ENCODE peak calls at places on chromosomes 13 and 19, in ten cellular contexts. One of them, this sample, is unnamed.

GRCh38 chr13:86846501-86846900 is 824.7 kb upstream of the SLITRK5 start:
- DNase-seq in HuH-7: no peak
- DNase-seq in H54: peak
- DNase-seq in NCI-H446 treated with DMSO at 0.1 percent for 48 hours: no peak
- DNase-seq in colonic mucosa: no peak
- DNase-seq in T follicular helper cell: no peak
- DNase-seq in smooth muscle cell of the brain vasculature: no peak
- DNase-seq in lower leg skin: no peak
- DNase-seq in naive thymus-derived CD8-positive, alpha-beta T cell: no peak
- DNase-seq in HEK293T: no peak
- DNase-seq in this sample: no peak

GRCh38 chr19:8240274-8241229 is 31.4 kb downstream of the CERS4 start:
- DNase-seq in HuH-7: peak
- DNase-seq in H54: peak
- DNase-seq in NCI-H446 treated with DMSO at 0.1 percent for 48 hours: peak
- DNase-seq in colonic mucosa: peak
- DNase-seq in T follicular helper cell: no peak
- DNase-seq in smooth muscle cell of the brain vasculature: peak
- DNase-seq in lower leg skin: peak
- DNase-seq in naive thymus-derived CD8-positive, alpha-beta T cell: peak
- DNase-seq in HEK293T: peak
- DNase-seq in this sample: peak

GRCh38 chr13:50126378-50127016 is 111.3 kb downstream of the KCNRG start:
- DNase-seq in HuH-7: peak
- DNase-seq in H54: no peak
- DNase-seq in NCI-H446 treated with DMSO at 0.1 percent for 48 hours: no peak
- DNase-seq in colonic mucosa: peak
- DNase-seq in T follicular helper cell: no peak
- DNase-seq in smooth muscle cell of the brain vasculature: no peak
- DNase-seq in lower leg skin: no peak
- DNase-seq in naive thymus-derived CD8-positive, alpha-beta T cell: no peak
- DNase-seq in HEK293T: no peak
- DNase-seq in this sample: no peak

GRCh38 chr19:55508120-55508519 is 19.9 kb downstream of the SSC5D start:
- DNase-seq in HuH-7: no peak
- DNase-seq in H54: no peak
- DNase-seq in NCI-H446 treated with DMSO at 0.1 percent for 48 hours: no peak
- DNase-seq in colonic mucosa: no peak
- DNase-seq in T follicular helper cell: no peak
- DNase-seq in smooth muscle cell of the brain vasculature: no peak
- DNase-seq in lower leg skin: no peak
- DNase-seq in naive thymus-derived CD8-positive, alpha-beta T cell: no peak
- DNase-seq in HEK293T: no peak
- DNase-seq in this sample: no peak

GRCh38 chr19:8510589-8511115 is 3.3 kb downstream of the ZNF414 start:
- DNase-seq in HuH-7: no peak
- DNase-seq in H54: no peak
- DNase-seq in NCI-H446 treated with DMSO at 0.1 percent for 48 hours: no peak
- DNase-seq in colonic mucosa: no peak
- DNase-seq in T follicular helper cell: no peak
- DNase-seq in smooth muscle cell of the brain vasculature: no peak
- DNase-seq in lower leg skin: no peak
- DNase-seq in naive thymus-derived CD8-positive, alpha-beta T cell: no peak
- DNase-seq in HEK293T: no peak
- DNase-seq in this sample: no peak

GRCh38 chr19:1512671-1513491 is at the start of gene ADAMTSL5:
- DNase-seq in HuH-7: peak
- DNase-seq in H54: peak
- DNase-seq in NCI-H446 treated with DMSO at 0.1 percent for 48 hours: no peak
- DNase-seq in colonic mucosa: peak
- DNase-seq in T follicular helper cell: peak
- DNase-seq in smooth muscle cell of the brain vasculature: no peak
- DNase-seq in lower leg skin: no peak
- DNase-seq in naive thymus-derived CD8-positive, alpha-beta T cell: peak
- DNase-seq in HEK293T: peak
- DNase-seq in this sample: peak

GRCh38 chr19:27955484-27955883 is 1257.5 kb downstream of the UQCRFS1 start:
- DNase-seq in HuH-7: no peak
- DNase-seq in H54: no peak
- DNase-seq in NCI-H446 treated with DMSO at 0.1 percent for 48 hours: no peak
- DNase-seq in colonic mucosa: no peak
- DNase-seq in T follicular helper cell: no peak
- DNase-seq in smooth muscle cell of the brain vasculature: no peak
- DNase-seq in lower leg skin: no peak
- DNase-seq in naive thymus-derived CD8-positive, alpha-beta T cell: no peak
- DNase-seq in HEK293T: no peak
- DNase-seq in this sample: no peak

GRCh38 chr19:405138-405965 is 3.6 kb downstream of the C2CD4C start:
- DNase-seq in HuH-7: no peak
- DNase-seq in H54: no peak
- DNase-seq in NCI-H446 treated with DMSO at 0.1 percent for 48 hours: no peak
- DNase-seq in colonic mucosa: peak
- DNase-seq in T follicular helper cell: no peak
- DNase-seq in smooth muscle cell of the brain vasculature: no peak
- DNase-seq in lower leg skin: no peak
- DNase-seq in naive thymus-derived CD8-positive, alpha-beta T cell: no peak
- DNase-seq in HEK293T: no peak
- DNase-seq in this sample: no peak

GRCh38 chr19:39144487-39145071 is 19.0 kb downstream of the PAK4 start:
- DNase-seq in HuH-7: no peak
- DNase-seq in H54: no peak
- DNase-seq in NCI-H446 treated with DMSO at 0.1 percent for 48 hours: no peak
- DNase-seq in colonic mucosa: peak
- DNase-seq in T follicular helper cell: no peak
- DNase-seq in smooth muscle cell of the brain vasculature: no peak
- DNase-seq in lower leg skin: no peak
- DNase-seq in naive thymus-derived CD8-positive, alpha-beta T cell: no peak
- DNase-seq in HEK293T: no peak
- DNase-seq in this sample: no peak

GRCh38 chr13:26442541-26442940 is 114.9 kb upstream of the WASF3 start:
- DNase-seq in HuH-7: no peak
- DNase-seq in H54: no peak
- DNase-seq in NCI-H446 treated with DMSO at 0.1 percent for 48 hours: no peak
- DNase-seq in colonic mucosa: no peak
- DNase-seq in T follicular helper cell: no peak
- DNase-seq in smooth muscle cell of the brain vasculature: no peak
- DNase-seq in lower leg skin: no peak
- DNase-seq in naive thymus-derived CD8-positive, alpha-beta T cell: no peak
- DNase-seq in HEK293T: no peak
- DNase-seq in this sample: no peak

GRCh38 chr19:30402790-30403189 is 30.6 kb downstream of the ZNF536 start:
- DNase-seq in HuH-7: no peak
- DNase-seq in H54: no peak
- DNase-seq in NCI-H446 treated with DMSO at 0.1 percent for 48 hours: no peak
- DNase-seq in colonic mucosa: no peak
- DNase-seq in T follicular helper cell: no peak
- DNase-seq in smooth muscle cell of the brain vasculature: no peak
- DNase-seq in lower leg skin: no peak
- DNase-seq in naive thymus-derived CD8-positive, alpha-beta T cell: no peak
- DNase-seq in HEK293T: no peak
- DNase-seq in this sample: no peak

GRCh38 chr13:35695411-35695810 is 218.9 kb upstream of the MAB21L1 start:
- DNase-seq in HuH-7: no peak
- DNase-seq in H54: no peak
- DNase-seq in NCI-H446 treated with DMSO at 0.1 percent for 48 hours: no peak
- DNase-seq in colonic mucosa: no peak
- DNase-seq in T follicular helper cell: no peak
- DNase-seq in smooth muscle cell of the brain vasculature: no peak
- DNase-seq in lower leg skin: no peak
- DNase-seq in naive thymus-derived CD8-positive, alpha-beta T cell: no peak
- DNase-seq in HEK293T: no peak
- DNase-seq in this sample: no peak

This sample was measured in RCC 7860.